ENCODE peak calls at places on chromosomes 6 and 20, in seven cellular contexts. I is naive thymus-derived CD8-positive, alpha-beta T cell; U is activated CD4-positive, alpha-beta T cell treated with anti-CD3 and anti-CD28 coated beads, Interleukin-2, amount 50 U/mL, for 24 hours; B is pancreas; Y is HL-60; M is suprapubic skin; K is AG04450. Q is an unnamed sample.
A peak's percentile ranks its signal among the peaks of the same experiment; 100 is the strongest.

GRCh38 chr6:119348308-119349040 is 1.1 kb downstream of the MAN1A1 start:
- DNase-seq in I (peak; percentile 49), B (peak; percentile 75), K (no peak), Y (no peak), M (peak; percentile 83), U (peak; percentile 14), Q (no peak)

GRCh38 chr6:111764238-111765182 is 108.7 kb downstream of the FYN start:
- DNase-seq in K (no peak), I (no peak), Y (no peak), U (peak; percentile 33), B (no peak), M (no peak), Q (no peak)

GRCh38 chr20:59636791-59637370 is 32.5 kb downstream of the PHACTR3 start:
- DNase-seq in Y (no peak), B (no peak), U (no peak), M (no peak), I (no peak), K (no peak), Q (no peak)

GRCh38 chr6:19812512-19813119 is 24.6 kb upstream of the ID4 start:
- DNase-seq in U (no peak), M (no peak), K (peak; percentile 26), I (no peak), Y (no peak), B (no peak), Q (no peak)

GRCh38 chr6:140138311-140138994 is 764.0 kb upstream of the CITED2 start:
- DNase-seq in K (no peak), M (no peak), U (no peak), B (no peak), I (no peak), Y (no peak), Q (no peak)

GRCh38 chr20:46433051-46433450 is 26.6 kb upstream of the ELMO2 start:
- DNase-seq in U (no peak), M (no peak), B (no peak), K (no peak), Y (no peak), I (no peak), Q (no peak)

GRCh38 chr6:106886922-106887797 is 87.4 kb downstream of the CD24 start:
- DNase-seq in I (no peak), Y (no peak), U (no peak), K (no peak), M (no peak), B (no peak), Q (no peak)

GRCh38 chr6:42281570-42281969 is 63.9 kb upstream of the MRPS10 start:
- DNase-seq in M (no peak), I (peak; percentile 44), K (no peak), B (no peak), Y (peak; percentile 41), U (no peak), Q (no peak)

GRCh38 chr6:73691512-73691911 is 4.5 kb upstream of the CD109 start:
- DNase-seq in M (no peak), Y (no peak), I (no peak), K (no peak), U (no peak), B (no peak), Q (no peak)

GRCh38 chr20:46558511-46558959 is 8.1 kb upstream of the OCSTAMP start:
- DNase-seq in B (no peak), I (no peak), U (no peak), M (no peak), K (peak; percentile 85), Y (no peak), Q (no peak)

GRCh38 chr20:1296922-1297321 is 30.8 kb downstream of the SNPH start:
- DNase-seq in U (no peak), K (no peak), M (no peak), I (no peak), B (no peak), Y (no peak), Q (no peak)